ENCODE peak calls at places on chromosomes 12 and 14, in six cellular contexts. W is HFFc6, J is endothelial cell of umbilical vein, M is cardiac fibroblast, D is neural crest cell, Q is progenitor cell of endocrine pancreas. U is an unnamed sample.

GRCh38 chr14:93538411-93538810 is 107.7 kb downstream of the UNC79 start:
- DNase-seq in W (no peak), J (no peak), M (no peak), D (no peak), Q (no peak), U (no peak)

GRCh38 chr14:72710212-72710611 is 183.7 kb downstream of the DPF3 start:
- DNase-seq in W (no peak), J (no peak), M (peak; percentile 15), D (no peak), Q (no peak), U (no peak)

GRCh38 chr12:42705863-42706262 is 116.3 kb upstream of the PRICKLE1 start:
- DNase-seq in W (peak; percentile 49), J (peak; percentile 90), M (peak; percentile 95), D (peak; percentile 3), Q (no peak), U (no peak)

GRCh38 chr14:23366163-23366921 is 1.4 kb upstream of the EFS start:
- DNase-seq in W (peak; percentile 25), J (no peak), M (peak; percentile 33), D (peak; percentile 77), Q (peak; percentile 68), U (no peak)

GRCh38 chr14:89564291-89564957 is 147.4 kb upstream of the FOXN3 start:
- DNase-seq in W (no peak), J (peak; percentile 21), M (no peak), D (no peak), Q (no peak), U (no peak)

GRCh38 chr12:112153181-112153899 is 28.0 kb downstream of the TRAFD1 start:
- DNase-seq in W (no peak), J (no peak), M (no peak), D (no peak), Q (no peak), U (no peak)

GRCh38 chr14:73712540-73713141 is 1.5 kb downstream of the PNMA1 start:
- DNase-seq in W (no peak), J (peak; percentile 35), M (no peak), D (no peak), Q (no peak), U (no peak)

GRCh38 chr14:50027797-50028196 is 88.6 kb downstream of the VCPKMT start:
- DNase-seq in W (no peak), J (no peak), M (peak; percentile 56), D (no peak), Q (no peak), U (no peak)

GRCh38 chr14:97723834-97724770 is 926.9 kb downstream of the VRK1 start:
- DNase-seq in W (no peak), J (no peak), M (no peak), D (no peak), Q (no peak), U (peak; percentile 26)

GRCh38 chr12:120961604-120962486 is 16.5 kb upstream of the HNF1A start:
- DNase-seq in W (no peak), J (no peak), M (no peak), D (no peak), Q (no peak), U (no peak)

GRCh38 chr14:98130691-98131090 is 1141.3 kb downstream of the BCL11B start:
- DNase-seq in W (no peak), J (no peak), M (no peak), D (no peak), Q (no peak), U (no peak)

GRCh38 chr14:93430889-93431670 is at the start of gene UNC79:
- DNase-seq in W (no peak), J (no peak), M (peak; percentile 22), D (peak; percentile 60), Q (peak; percentile 54), U (no peak)

GRCh38 chr14:49593016-49593415 is 5.7 kb upstream of the LRR1 start:
- DNase-seq in W (peak; percentile 37), J (peak; percentile 40), M (peak; percentile 41), D (no peak), Q (no peak), U (no peak)

GRCh38 chr12:101653503-101653902 is 43.9 kb upstream of the CHPT1 start:
- DNase-seq in W (no peak), J (no peak), M (no peak), D (no peak), Q (no peak), U (no peak)

GRCh38 chr14:73709904-73710469 is 4.2 kb downstream of the PNMA1 start:
- DNase-seq in W (no peak), J (no peak), M (no peak), D (no peak), Q (no peak), U (no peak)

GRCh38 chr14:100782516-100783320 is 43.2 kb upstream of the MEG3 start:
- DNase-seq in W (no peak), J (no peak), M (no peak), D (no peak), Q (no peak), U (no peak)

GRCh38 chr12:113310489-113310888 is 24.4 kb downstream of the SLC8B1 start:
- DNase-seq in W (no peak), J (no peak), M (no peak), D (no peak), Q (no peak), U (no peak)
- TF ChIP-seq CTCF in W (peak; percentile 56), J (no peak), M (no peak), D (peak; percentile 19), Q (no peak), U (no peak)

DNA sequence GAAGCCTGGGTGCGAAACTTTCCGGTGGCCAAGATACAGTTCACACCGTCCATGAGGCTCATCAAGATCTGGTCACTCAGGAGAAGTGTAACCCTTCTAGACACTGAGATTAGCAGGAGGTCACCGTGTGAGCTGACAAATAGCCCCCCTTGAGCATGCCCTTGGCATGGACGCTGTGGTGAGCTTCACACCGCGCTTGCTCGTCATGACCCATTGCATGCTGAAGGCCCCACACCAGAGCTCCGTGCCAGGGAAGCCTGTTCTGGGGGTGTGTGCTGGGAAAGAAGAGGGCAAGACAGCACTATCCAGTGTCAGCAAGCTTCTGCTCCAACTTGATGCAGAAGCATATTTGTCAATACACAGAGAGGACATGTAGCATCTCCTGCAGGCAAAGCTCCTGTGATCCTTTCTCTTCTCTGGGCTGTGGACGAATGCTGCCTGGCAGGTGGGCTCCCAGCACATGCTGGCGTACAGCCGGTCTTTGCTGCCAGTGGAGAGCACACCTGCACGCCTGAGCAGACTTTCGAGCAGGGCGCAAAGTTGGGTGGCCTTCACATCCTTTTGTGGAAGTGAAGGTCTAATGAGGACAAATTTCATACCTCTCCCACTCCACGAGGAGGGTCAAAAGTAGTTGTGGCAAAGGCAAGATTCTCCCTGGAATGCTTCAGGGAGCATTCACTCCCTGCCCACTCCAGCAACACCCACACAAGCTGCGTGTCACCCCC is 126.9 kb upstream of the FKBP4 start:
- DNase-seq in W (no peak), J (no peak), M (no peak), D (no peak), Q (no peak), U (no peak)
- TF ChIP-seq CTCF in W (no peak), J (no peak), M (no peak), D (no peak), Q (no peak), U (no peak)

GRCh38 chr12:11022520-11022919 is at the start of gene TAS2R19:
- DNase-seq in W (no peak), J (no peak), M (no peak), D (no peak), Q (no peak), U (no peak)

GRCh38 chr12:11031307-11031706 is at the start of gene TAS2R31:
- DNase-seq in W (no peak), J (no peak), M (no peak), D (no peak), Q (no peak), U (no peak)

GRCh38 chr12:11023387-11023786 is 967 bp upstream of the TAS2R19 start:
- DNase-seq in W (no peak), J (no peak), M (no peak), D (no peak), Q (no peak), U (no peak)

GRCh38 chr12:11026118-11026517 is 3.7 kb upstream of the TAS2R19 start:
- DNase-seq in W (no peak), J (no peak), M (no peak), D (no peak), Q (no peak), U (no peak)
- TF ChIP-seq CTCF in W (no peak), J (peak; percentile 12), M (peak; percentile 32), D (no peak), Q (no peak), U (no peak)

GRCh38 chr12:80946591-80946990 is 8.9 kb upstream of the LIN7A start:
- DNase-seq in W (peak; percentile 20), J (peak; percentile 5), M (peak; percentile 34), D (no peak), Q (no peak), U (no peak)
- TF ChIP-seq CTCF in W (peak; percentile 72), J (no peak), M (peak; percentile 30), D (no peak), Q (peak; percentile 11), U (no peak)

DNA sequence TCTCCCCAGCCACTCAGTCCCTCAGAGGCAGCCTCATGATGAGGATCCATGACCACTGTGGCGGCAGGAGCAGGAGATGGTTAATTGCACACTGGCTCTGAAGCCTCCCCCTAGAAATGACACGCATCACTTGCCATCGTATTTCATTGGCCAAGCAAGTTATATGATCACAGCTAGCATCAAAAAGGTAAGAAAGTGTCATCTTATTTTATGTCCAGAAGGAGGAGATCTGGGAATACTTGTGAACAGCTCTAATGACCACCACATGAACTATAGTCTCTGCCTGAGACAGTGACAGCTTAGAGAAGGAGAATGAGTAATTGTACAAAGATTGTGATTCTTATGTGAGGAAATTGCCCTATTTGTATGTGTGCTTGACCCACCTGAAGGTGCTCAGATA is 363.4 kb downstream of the NUAK1 start:
- DNase-seq in W (peak; percentile 75), J (peak; percentile 19), M (peak; percentile 54), D (no peak), Q (no peak), U (no peak)
- TF ChIP-seq CTCF in W (peak; percentile 62), J (no peak), M (peak; percentile 19), D (no peak), Q (no peak), U (no peak)

DNA sequence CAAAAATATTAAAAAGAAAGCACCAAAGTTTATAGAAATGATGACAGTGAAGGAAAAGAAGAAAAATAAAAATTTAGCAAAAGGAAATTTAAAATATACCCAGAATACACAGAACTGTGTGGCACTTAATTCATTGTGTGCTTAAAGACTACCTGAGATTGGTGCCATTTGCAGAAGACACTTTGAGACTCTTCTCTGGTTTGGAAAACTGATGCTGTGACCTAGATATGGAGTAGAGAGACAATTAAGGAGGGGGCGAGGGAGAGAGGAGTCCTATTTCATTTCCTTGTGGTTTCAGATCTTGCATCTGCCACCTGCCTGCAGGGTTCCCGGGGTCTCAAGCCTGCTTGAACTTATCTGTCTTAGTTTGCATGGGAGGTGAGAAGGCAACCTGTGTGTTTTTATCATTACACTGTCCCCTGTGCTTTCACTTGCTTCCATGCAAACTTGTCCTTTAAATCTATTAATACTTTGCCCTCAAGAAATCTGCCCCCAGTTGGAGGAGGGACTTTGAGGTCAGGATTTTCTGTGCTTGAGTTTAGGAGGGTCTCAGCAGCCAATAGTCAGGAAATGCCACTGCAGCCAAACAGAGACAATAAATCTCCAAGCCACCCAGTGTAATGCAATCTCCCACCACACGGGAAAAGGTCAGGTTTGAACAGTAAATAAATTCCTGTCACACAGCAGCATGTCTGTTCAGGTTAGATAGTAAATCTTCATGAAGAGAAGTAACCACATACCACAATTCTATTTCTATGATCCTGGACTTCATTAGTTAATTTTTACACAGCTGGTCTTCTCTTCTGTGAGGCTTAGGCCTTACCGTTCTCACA is 119.4 kb downstream of the CAND1 start:
- DNase-seq in W (no peak), J (no peak), M (no peak), D (no peak), Q (no peak), U (no peak)
- TF ChIP-seq CTCF in W (peak; percentile 57), J (no peak), M (peak; percentile 36), D (peak; percentile 60), Q (peak; percentile 52), U (no peak)

GRCh38 chr12:30823140-30823669 is 68.5 kb upstream of the CAPRIN2 start:
- DNase-seq in W (no peak), J (no peak), M (peak; percentile 9), D (peak; percentile 55), Q (peak; percentile 73), U (peak; percentile 24)
- TF ChIP-seq CTCF in W (no peak), J (peak; percentile 19), M (peak; percentile 34), D (peak; percentile 54), Q (peak; percentile 74), U (peak; percentile 26)